ENCODE peak calls at places on chromosomes 12 and 14, in six cellular contexts. Q is epithelial cell of esophagus, T is uterus, L is SK-N-SH, B is WERI-Rb-1, Y is kidney tubule cell. N is an unnamed sample.
A peak's percentile ranks its signal among the peaks of the same experiment; 100 is the strongest.

GRCh38 chr12:15978431-15978950 is 67.4 kb downstream of the DERA start:
- DNase-seq in Q (peak; percentile 67), T (no peak), L (no peak), B (no peak), Y (peak; percentile 95), N (peak; percentile 68)

GRCh38 chr12:96534339-96534738 is 45.0 kb downstream of the CFAP54 start:
- DNase-seq in Q (peak; percentile 80), T (no peak), L (no peak), B (no peak), Y (no peak), N (peak; percentile 80)

GRCh38 chr12:120361506-120362208 is 7.3 kb downstream of the MSI1 start:
- DNase-seq in Q (peak; percentile 36), T (peak; percentile 62), L (peak; percentile 98), B (peak; percentile 95), Y (peak; percentile 54), N (no peak)

GRCh38 chr12:117970334-117970733 is 1.5 kb upstream of the KSR2 start:
- DNase-seq in Q (no peak), T (no peak), L (no peak), B (no peak), Y (no peak), N (no peak)

GRCh38 chr12:121494093-121494787 is 86.6 kb downstream of the KDM2B start:
- DNase-seq in Q (peak; percentile 37), T (peak; percentile 27), L (peak; percentile 73), B (peak; percentile 55), Y (peak; percentile 15), N (peak; percentile 53)

GRCh38 chr14:96274122-96274910 is 18.3 kb downstream of the BDKRB1 start:
- DNase-seq in Q (no peak), T (no peak), L (peak; percentile 61), B (no peak), Y (no peak), N (no peak)

GRCh38 chr14:70955543-70956480 is 48.6 kb downstream of the PCNX1 start:
- DNase-seq in Q (peak; percentile 34), T (no peak), L (peak; percentile 25), B (peak; percentile 28), Y (peak; percentile 23), N (peak; percentile 44)

GRCh38 chr14:31489680-31490079 is 1.8 kb upstream of the GPR33 start:
- DNase-seq in Q (no peak), T (no peak), L (no peak), B (no peak), Y (no peak), N (no peak)

GRCh38 chr12:112317481-112317880 is 64.8 kb downstream of the HECTD4 start:
- DNase-seq in Q (no peak), T (no peak), L (no peak), B (no peak), Y (peak; percentile 70), N (no peak)

GRCh38 chr12:109255377-109255776 is 53.7 kb downstream of the FOXN4 start:
- DNase-seq in Q (peak; percentile 11), T (no peak), L (no peak), B (peak; percentile 58), Y (no peak), N (peak; percentile 43)

GRCh38 chr14:101372894-101373640 is 188.2 kb upstream of the DIO3 start:
- DNase-seq in Q (no peak), T (no peak), L (no peak), B (no peak), Y (no peak), N (no peak)

GRCh38 chr14:72675126-72675525 is 218.8 kb downstream of the DPF3 start:
- DNase-seq in Q (no peak), T (no peak), L (peak; percentile 22), B (no peak), Y (no peak), N (no peak)

N was measured in PC-3.